ENCODE peak calls at places on chromosomes 7 and 10, in nine cellular contexts. One of them, this sample, is unnamed.

GRCh38 chr10:62327897-62328296 is 46.3 kb upstream of the ZNF365 start:
- DNase-seq in endothelial cell: no peak
- DNase-seq in Caki2: no peak
- DNase-seq in COR-L47: no peak
- DNase-seq in brain microvascular endothelial cell: no peak
- DNase-seq in kidney glomerular epithelial cell: no peak
- DNase-seq in iPS DF 19.7: no peak
- DNase-seq in LoVo: no peak
- DNase-seq in IMR-90: no peak
- DNase-seq in this sample: no peak

GRCh38 chr7:105826143-105826542 is 50.3 kb downstream of the ATXN7L1 start:
- DNase-seq in endothelial cell: no peak
- DNase-seq in Caki2: no peak
- DNase-seq in COR-L47: no peak
- DNase-seq in brain microvascular endothelial cell: no peak
- DNase-seq in kidney glomerular epithelial cell: no peak
- DNase-seq in iPS DF 19.7: no peak
- DNase-seq in LoVo: no peak
- DNase-seq in IMR-90: peak
- DNase-seq in this sample: no peak

GRCh38 chr7:64180989-64181388 is 26.0 kb upstream of the ZNF735 start:
- DNase-seq in endothelial cell: no peak
- DNase-seq in Caki2: no peak
- DNase-seq in COR-L47: no peak
- DNase-seq in brain microvascular endothelial cell: no peak
- DNase-seq in kidney glomerular epithelial cell: no peak
- DNase-seq in iPS DF 19.7: no peak
- DNase-seq in LoVo: no peak
- DNase-seq in IMR-90: no peak
- DNase-seq in this sample: no peak

GRCh38 chr10:5960070-5960972 is 17.0 kb downstream of the IL15RA start:
- DNase-seq in endothelial cell: no peak
- DNase-seq in Caki2: no peak
- DNase-seq in COR-L47: no peak
- DNase-seq in brain microvascular endothelial cell: peak
- DNase-seq in kidney glomerular epithelial cell: no peak
- DNase-seq in iPS DF 19.7: no peak
- DNase-seq in LoVo: no peak
- DNase-seq in IMR-90: peak
- DNase-seq in this sample: no peak

GRCh38 chr10:58184120-58184670 is 83.5 kb downstream of the IPMK start:
- DNase-seq in endothelial cell: no peak
- DNase-seq in Caki2: no peak
- DNase-seq in COR-L47: no peak
- DNase-seq in brain microvascular endothelial cell: no peak
- DNase-seq in kidney glomerular epithelial cell: no peak
- DNase-seq in iPS DF 19.7: no peak
- DNase-seq in LoVo: no peak
- DNase-seq in IMR-90: no peak
- DNase-seq in this sample: no peak

GRCh38 chr7:122269241-122269640 is 35.3 kb downstream of the FEZF1 start:
- DNase-seq in endothelial cell: no peak
- DNase-seq in Caki2: no peak
- DNase-seq in COR-L47: no peak
- DNase-seq in brain microvascular endothelial cell: no peak
- DNase-seq in kidney glomerular epithelial cell: no peak
- DNase-seq in iPS DF 19.7: no peak
- DNase-seq in LoVo: no peak
- DNase-seq in IMR-90: no peak
- DNase-seq in this sample: no peak

GRCh38 chr7:47392241-47392759 is 189.6 kb downstream of the TNS3 start:
- DNase-seq in endothelial cell: no peak
- DNase-seq in Caki2: no peak
- DNase-seq in COR-L47: no peak
- DNase-seq in brain microvascular endothelial cell: peak
- DNase-seq in kidney glomerular epithelial cell: no peak
- DNase-seq in iPS DF 19.7: no peak
- DNase-seq in LoVo: no peak
- DNase-seq in IMR-90: peak
- DNase-seq in this sample: peak

GRCh38 chr10:113541554-113541902 is 11.3 kb upstream of the HABP2 start:
- DNase-seq in endothelial cell: no peak
- DNase-seq in Caki2: no peak
- DNase-seq in COR-L47: no peak
- DNase-seq in brain microvascular endothelial cell: no peak
- DNase-seq in kidney glomerular epithelial cell: no peak
- DNase-seq in iPS DF 19.7: no peak
- DNase-seq in LoVo: no peak
- DNase-seq in IMR-90: no peak
- DNase-seq in this sample: no peak

GRCh38 chr7:29434405-29434804 is 129.2 kb upstream of the PRR15 start:
- DNase-seq in endothelial cell: no peak
- DNase-seq in Caki2: no peak
- DNase-seq in COR-L47: no peak
- DNase-seq in brain microvascular endothelial cell: no peak
- DNase-seq in kidney glomerular epithelial cell: no peak
- DNase-seq in iPS DF 19.7: no peak
- DNase-seq in LoVo: no peak
- DNase-seq in IMR-90: no peak
- DNase-seq in this sample: no peak

GRCh38 chr10:78977761-78978305 is 90.9 kb upstream of the ZMIZ1 start:
- DNase-seq in endothelial cell: no peak
- DNase-seq in Caki2: peak
- DNase-seq in COR-L47: no peak
- DNase-seq in brain microvascular endothelial cell: peak
- DNase-seq in kidney glomerular epithelial cell: peak
- DNase-seq in iPS DF 19.7: no peak
- DNase-seq in LoVo: no peak
- DNase-seq in IMR-90: peak
- DNase-seq in this sample: no peak

GRCh38 chr10:49572594-49573114 is 33.7 kb upstream of the ERCC6 start:
- DNase-seq in endothelial cell: no peak
- DNase-seq in Caki2: no peak
- DNase-seq in COR-L47: no peak
- DNase-seq in brain microvascular endothelial cell: no peak
- DNase-seq in kidney glomerular epithelial cell: no peak
- DNase-seq in iPS DF 19.7: no peak
- DNase-seq in LoVo: no peak
- DNase-seq in IMR-90: no peak
- DNase-seq in this sample: no peak

GRCh38 chr10:44460499-44460898 is 75.6 kb upstream of the CXCL12 start:
- DNase-seq in endothelial cell: no peak
- DNase-seq in Caki2: no peak
- DNase-seq in COR-L47: no peak
- DNase-seq in brain microvascular endothelial cell: no peak
- DNase-seq in kidney glomerular epithelial cell: no peak
- DNase-seq in iPS DF 19.7: no peak
- DNase-seq in LoVo: no peak
- DNase-seq in IMR-90: no peak
- DNase-seq in this sample: no peak

GRCh38 chr10:5496261-5497250 is 2.8 kb downstream of the CALML5 start:
- DNase-seq in endothelial cell: no peak
- DNase-seq in Caki2: no peak
- DNase-seq in COR-L47: no peak
- DNase-seq in brain microvascular endothelial cell: no peak
- DNase-seq in kidney glomerular epithelial cell: no peak
- DNase-seq in iPS DF 19.7: no peak
- DNase-seq in LoVo: no peak
- DNase-seq in IMR-90: no peak
- DNase-seq in this sample: no peak

GRCh38 chr7:116330961-116331360 is 120.6 kb downstream of the TES start:
- DNase-seq in endothelial cell: no peak
- DNase-seq in Caki2: no peak
- DNase-seq in COR-L47: no peak
- DNase-seq in brain microvascular endothelial cell: no peak
- DNase-seq in kidney glomerular epithelial cell: no peak
- DNase-seq in iPS DF 19.7: no peak
- DNase-seq in LoVo: no peak
- DNase-seq in IMR-90: peak
- DNase-seq in this sample: no peak

GRCh38 chr7:116241296-116241695 is 31.0 kb downstream of the TES start:
- DNase-seq in endothelial cell: no peak
- DNase-seq in Caki2: no peak
- DNase-seq in COR-L47: no peak
- DNase-seq in brain microvascular endothelial cell: no peak
- DNase-seq in kidney glomerular epithelial cell: no peak
- DNase-seq in iPS DF 19.7: no peak
- DNase-seq in LoVo: no peak
- DNase-seq in IMR-90: no peak
- DNase-seq in this sample: no peak

This sample was measured in cerebellar cortex.